ENCODE peak calls at places on chromosomes 1 and 21, in seven cellular contexts. G is aorta, Y is IMR-90, Q is HepG2, V is trophoblast cell, M is heart right ventricle, P is HCT116. D is an unnamed sample. For H3K27me3 and H3K4me1, the result is how much of the 10 kb centered on the place peaks cover.

GRCh38 chr1:50047916-50048694 is 24.4 kb upstream of the AGBL4 start:
- DNase-seq in G (no peak), Y (no peak), Q (no peak), V (peak), M (peak), P (no peak), D (peak)

GRCh38 chr1:6998267-6998666 is 213.0 kb downstream of the CAMTA1 start:
- DNase-seq in G (no peak), Y (no peak), Q (peak), V (peak), M (no peak), P (peak), D (no peak)

GRCh38 chr21:14826630-14827029 is 238.2 kb downstream of the NRIP1 start:
- DNase-seq in G (no peak), Y (no peak), Q (no peak), V (no peak), M (no peak), P (no peak), D (no peak)

GRCh38 chr1:94004924-94005323 is 95.7 kb upstream of the GCLM start:
- DNase-seq in G (no peak), Y (peak), Q (no peak), V (no peak), M (no peak), P (no peak), D (no peak)

GRCh38 chr21:25742900-25743299 is 8.1 kb downstream of the GABPA start:
- DNase-seq in G (no peak), Y (no peak), Q (no peak), V (no peak), M (no peak), P (no peak), D (no peak)

GRCh38 chr1:41500781-41501518 is 16.5 kb upstream of the EDN2 start:
- DNase-seq in G (no peak), Y (no peak), Q (peak), V (peak), M (no peak), P (no peak), D (no peak)

GRCh38 chr1:199123615-199124014 is 484.8 kb downstream of the PTPRC start:
- DNase-seq in G (no peak), Y (peak), Q (no peak), V (peak), M (no peak), P (no peak), D (no peak)

GRCh38 chr1:58855351-58856165 is 71.7 kb upstream of the JUN start:
- DNase-seq in G (no peak), Y (no peak), Q (peak), V (no peak), M (no peak), P (no peak), D (no peak)

GRCh38 chr1:151905070-151905442 is 4.3 kb downstream of the THEM4 start:
- DNase-seq in G (no peak), Y (no peak), Q (no peak), V (no peak), M (peak), P (no peak), D (no peak)

GRCh38 chr1:61220531-61220930 is 138.2 kb downstream of the NFIA start:
- DNase-seq in G (no peak), Y (no peak), Q (no peak), V (no peak), M (no peak), P (no peak), D (no peak)

GRCh38 chr1:193019442-193020026 is 39.6 kb downstream of the UCHL5 start:
- DNase-seq in G (no peak), Y (peak), Q (peak), V (peak), M (no peak), P (peak), D (no peak)

GRCh38 chr1:147539122-147539575 is 2.2 kb upstream of the BCL9 start:
- DNase-seq in G (no peak), Y (peak), Q (peak), V (peak), M (no peak), P (peak), D (no peak)

GRCh38 chr1:11598461-11598860 is 55.8 kb downstream of the FBXO2 start:
- DNase-seq in G (no peak), Y (peak), Q (no peak), V (no peak), M (no peak), P (no peak), D (no peak)

GRCh38 chr1:65077369-65077768 is 70.6 kb upstream of the AK4 start:
- DNase-seq in G (no peak), Y (no peak), Q (no peak), V (no peak), M (no peak), P (no peak), D (no peak)

GRCh38 chr21:22352088-22352487 is 1353.9 kb downstream of the NCAM2 start:
- DNase-seq in G (no peak), Y (no peak), Q (no peak), V (no peak), M (no peak), P (no peak), D (no peak)

GRCh38 chr1:220884109-220884980 is 5.1 kb downstream of the HLX start:
- DNase-seq in G (peak), Y (no peak), Q (no peak), V (no peak), M (peak), P (no peak), D (peak)

GRCh38 chr1:53511323-53511932 is 52.2 kb downstream of the DMRTB1 start:
- DNase-seq in G (no peak), Y (no peak), Q (no peak), V (no peak), M (peak), P (no peak), D (no peak)

GRCh38 chr1:7493711-7494110 is 277.4 kb upstream of the VAMP3 start:
- DNase-seq in G (no peak), Y (no peak), Q (no peak), V (no peak), M (no peak), P (no peak), D (no peak)

GRCh38 chr1:3403388-3404179 is 50.9 kb upstream of the ARHGEF16 start:
- DNase-seq in G (no peak), Y (no peak), Q (peak), V (no peak), M (no peak), P (no peak), D (no peak)

GRCh38 chr1:217332426-217333065 is 298.3 kb downstream of the GPATCH2 start:
- DNase-seq in G (no peak), Y (no peak), Q (no peak), V (no peak), M (no peak), P (no peak), D (no peak)

GRCh38 chr1:1121611-1122077 is 5.8 kb upstream of the C1orf159 start:
- DNase-seq in G (no peak), Y (no peak), Q (no peak), V (no peak), M (peak), P (no peak), D (peak)

DNA sequence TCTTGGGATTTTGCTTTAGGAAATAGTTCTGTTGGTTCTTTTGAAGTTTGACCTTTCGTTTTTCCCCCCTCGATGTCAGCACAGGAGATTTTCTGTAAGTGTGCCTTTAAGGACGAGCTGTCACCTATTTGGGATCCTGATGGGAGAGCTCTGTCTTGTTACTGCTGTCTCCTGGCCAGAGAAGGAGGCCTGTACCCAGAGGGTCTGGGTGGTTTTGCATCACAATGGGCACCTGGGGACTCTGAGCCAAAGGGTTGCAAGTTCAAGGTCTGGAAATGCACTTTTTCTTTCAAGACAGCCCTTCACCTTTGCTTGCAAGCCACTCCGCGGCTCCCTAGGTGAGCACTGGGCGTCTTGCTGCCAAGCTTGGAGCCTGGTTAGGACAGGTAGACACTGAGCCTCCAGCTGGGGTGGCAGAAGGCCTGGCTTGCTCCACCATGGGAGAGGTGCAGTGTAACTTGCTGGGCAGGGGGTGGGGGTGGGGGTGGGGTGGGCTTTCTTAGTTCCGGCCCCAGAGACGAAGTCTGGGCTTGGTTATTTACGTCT is 2.9 kb downstream of the AJAP1 start:
- DNase-seq in G (peak), Y (no peak), Q (no peak), V (no peak), M (no peak), P (no peak), D (no peak)
- H3K27me3 ChIP-seq in G (under half), Y (under half), Q (under half), V (under half), M (half or more), P (under half), D (under half)

GRCh38 chr1:210750468-210750867 is 383.5 kb downstream of the KCNH1 start:
- DNase-seq in G (no peak), Y (no peak), Q (no peak), V (no peak), M (no peak), P (no peak), D (no peak)
- H3K27ac ChIP-seq in G (no peak), Y (no peak), Q (no peak), V (no peak), M (no peak), P (no peak), D (no peak)

GRCh38 chr1:2308844-2309243 is 80.7 kb downstream of the SKI start:
- DNase-seq in G (no peak), Y (no peak), Q (no peak), V (no peak), M (no peak), P (no peak), D (no peak)
- H3K4me1 ChIP-seq in G (under half), Y (under half), Q (under half), V (under half), M (under half), P (under half), D (under half)

DNA sequence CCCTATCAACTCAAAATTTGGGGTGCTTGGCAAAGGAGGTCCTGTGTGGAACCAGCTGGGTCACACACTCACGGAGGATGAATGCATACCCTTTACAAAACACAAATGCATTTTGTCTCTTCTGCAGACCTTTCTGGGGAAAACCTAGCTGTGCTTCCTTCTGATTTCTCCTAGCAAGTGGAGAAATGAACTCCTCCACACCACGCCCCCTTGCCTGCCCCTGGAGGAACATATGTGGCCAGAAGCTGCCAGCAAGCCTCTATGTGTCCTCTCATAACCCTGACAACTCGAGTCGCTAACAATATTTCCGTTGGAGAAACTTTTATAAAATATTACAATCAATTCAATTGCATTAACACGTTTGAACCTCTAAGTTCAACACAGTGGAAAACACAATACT is 70.6 kb downstream of the RRAGC start:
- DNase-seq in G (no peak), Y (no peak), Q (no peak), V (no peak), M (no peak), P (no peak), D (no peak)
- H3K27me3 ChIP-seq in G (under half), Y (under half), Q (under half), V (under half), M (half or more), P (under half), D (under half)